ENCODE peak calls at places on chromosomes 4 and X, in five cellular contexts. Z is lower lobe of right lung, E is ovary, D is small intestine, J is heart left ventricle. V is an unnamed sample. For H3K4me1, the result is how much of the 10 kb centered on the place peaks cover.

GRCh38 chr4:168707205-168707604 is 210.4 kb downstream of the PALLD start:
- DNase-seq in D (no peak), Z (no peak), E (no peak), J (no peak), V (no peak)

GRCh38 chr4:145868637-145869409 is 69.8 kb downstream of the ZNF827 start:
- DNase-seq in E (no peak), J (no peak), Z (no peak), D (no peak), V (no peak)

GRCh38 chr4:140952709-140953108 is 180.6 kb downstream of the RNF150 start:
- DNase-seq in E (no peak), Z (no peak), D (no peak), J (no peak), V (no peak)

GRCh38 chrX:29241831-29242230 is 654.6 kb downstream of the IL1RAPL1 start:
- DNase-seq in Z (no peak), D (no peak), E (no peak), J (no peak), V (no peak)

GRCh38 chr4:658031-658667 is 15.9 kb downstream of the ATP5ME start:
- DNase-seq in J (no peak), D (no peak), Z (peak), E (no peak), V (peak)

GRCh38 chrX:150143721-150144440 is 205.6 kb upstream of the EOLA2 start:
- DNase-seq in E (no peak), D (no peak), J (no peak), Z (no peak), V (no peak)

GRCh38 chr4:76301068-76301774 is 5.3 kb upstream of the STBD1 start:
- DNase-seq in Z (no peak), J (no peak), E (no peak), D (peak), V (no peak)

GRCh38 chrX:38151426-38151825 is 69.2 kb downstream of the SRPX start:
- DNase-seq in D (no peak), J (no peak), E (no peak), Z (no peak), V (no peak)

GRCh38 chr4:65665951-65666523 is 4.3 kb downstream of the EPHA5 start:
- DNase-seq in J (no peak), Z (no peak), E (no peak), D (no peak), V (no peak)

GRCh38 chrX:39875834-39876625 is 221.7 kb downstream of the BCOR start:
- DNase-seq in E (no peak), J (no peak), Z (no peak), D (no peak), V (no peak)

GRCh38 chr4:102705391-102705935 is 55.3 kb downstream of the MANBA start:
- DNase-seq in E (no peak), D (no peak), Z (no peak), J (no peak), V (no peak)

GRCh38 chrX:115563633-115564182 is 2.7 kb downstream of the PLS3 start:
- DNase-seq in J (no peak), E (no peak), D (no peak), Z (no peak), V (no peak)

GRCh38 chr4:16418814-16419213 is 192.5 kb upstream of the TAPT1 start:
- DNase-seq in D (no peak), Z (no peak), J (peak), E (no peak), V (no peak)

GRCh38 chr4:112119358-112119783 is 25.9 kb upstream of the FAM241A start:
- DNase-seq in E (no peak), D (no peak), J (no peak), Z (no peak), V (no peak)

GRCh38 chrX:64205441-64205734 is at the start of gene AMER1:
- DNase-seq in J (no peak), D (no peak), Z (no peak), E (no peak), V (no peak)

GRCh38 chr4:7818676-7819041 is 121.0 kb downstream of the AFAP1 start:
- DNase-seq in E (no peak), J (no peak), Z (no peak), D (peak), V (no peak)

GRCh38 chrX:70479197-70479969 is 34.7 kb downstream of the DLG3 start:
- DNase-seq in Z (no peak), E (no peak), D (peak), J (no peak), V (no peak)

GRCh38 chr4:147924604-147925412 is 192.9 kb downstream of the ARHGAP10 start:
- DNase-seq in D (peak), Z (no peak), E (peak), J (peak), V (peak)

GRCh38 chr4:88027611-88028608 is 20.5 kb downstream of the PKD2 start:
- DNase-seq in J (no peak), D (no peak), E (no peak), Z (no peak), V (no peak)

GRCh38 chrX:16002185-16002584 is 121.2 kb upstream of the GRPR start:
- DNase-seq in E (no peak), J (no peak), Z (no peak), D (no peak), V (no peak)

GRCh38 chr4:153112071-153112460 is 92.2 kb upstream of the TRIM2 start:
- DNase-seq in D (no peak), Z (no peak), J (no peak), E (no peak), V (no peak)

GRCh38 chr4:73178389-73178788 is 80.2 kb downstream of the ANKRD17 start:
- DNase-seq in Z (no peak), D (no peak), J (no peak), E (no peak), V (no peak)

GRCh38 chr4:41514765-41515481 is 23.0 kb upstream of the LIMCH1 start:
- DNase-seq in E (no peak), Z (no peak), D (no peak), J (no peak), V (no peak)

GRCh38 chr4:34293459-34293858 is 1950.9 kb downstream of the ARAP2 start:
- DNase-seq in Z (no peak), D (no peak), J (no peak), E (no peak), V (no peak)

DNA sequence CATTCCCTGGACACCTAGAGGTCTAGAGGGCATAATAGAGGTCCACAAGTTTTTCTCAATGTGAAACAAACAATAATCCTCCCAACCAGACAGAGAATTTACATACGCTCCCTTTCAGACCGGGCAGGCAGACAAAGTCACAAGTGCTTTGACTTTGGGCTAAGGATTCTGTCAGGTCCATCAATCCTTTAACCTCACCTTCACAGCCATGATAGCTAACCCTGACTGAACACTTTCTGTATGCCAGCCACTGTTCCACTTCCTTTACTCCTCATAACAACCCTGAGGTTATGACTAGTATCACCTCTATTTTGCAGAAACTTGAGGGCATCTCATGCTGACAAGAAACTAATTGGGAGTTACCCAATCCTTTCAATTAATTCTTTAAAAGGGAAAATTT is 118.8 kb upstream of the AFF2 start:
- DNase-seq in D (no peak), Z (no peak), E (no peak), J (no peak), V (no peak)
- H3K27ac ChIP-seq in D (peak), Z (peak), E (no peak), J (no peak), V (no peak)

DNA sequence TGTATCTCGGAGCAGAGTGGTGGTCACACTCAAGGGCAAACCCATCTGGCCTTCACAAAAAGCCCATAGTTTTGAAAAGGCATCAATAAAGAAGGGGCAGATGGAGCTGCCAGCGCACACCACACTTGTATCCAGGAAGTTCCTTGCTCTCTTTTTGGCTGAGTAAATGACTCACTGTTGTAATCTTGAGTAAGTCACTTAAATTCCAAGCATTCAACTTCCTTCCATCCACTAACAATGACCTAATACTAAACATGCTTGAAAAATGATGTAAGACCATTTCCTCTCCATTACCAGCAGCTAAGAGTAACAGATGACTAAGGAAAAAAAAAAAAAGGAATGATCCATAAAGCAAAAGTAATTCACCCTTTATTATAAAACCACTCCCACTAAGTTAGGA is 32.4 kb upstream of the MYOZ2 start:
- DNase-seq in E (no peak), D (peak), Z (peak), J (no peak), V (peak)
- H3K4me1 ChIP-seq in E (under half), D (under half), Z (under half), J (under half), V (under half)

GRCh38 chrX:2831471-2832228 is 2.9 kb downstream of the GYG2 start:
- DNase-seq in E (no peak), Z (no peak), J (no peak), D (no peak), V (no peak)

GRCh38 chrX:2829066-2829430 is 318 bp downstream of the GYG2 start:
- DNase-seq in J (no peak), E (peak), Z (no peak), D (no peak), V (peak)

GRCh38 chrX:2824886-2825285 is 3.8 kb upstream of the GYG2 start:
- DNase-seq in E (no peak), D (no peak), Z (no peak), J (no peak), V (no peak)

GRCh38 chrX:2828404-2829065 is at the start of gene GYG2:
- DNase-seq in E (peak), J (no peak), D (peak), Z (no peak), V (peak)

GRCh38 chrX:2829469-2830246 is 928 bp downstream of the GYG2 start:
- DNase-seq in E (no peak), J (no peak), D (no peak), Z (no peak), V (peak)
- H3K27ac ChIP-seq in E (no peak), J (no peak), D (no peak), Z (no peak), V (no peak)

GRCh38 chr4:86247328-86247727 is 112.5 kb downstream of the MAPK10 start:
- DNase-seq in J (no peak), E (no peak), Z (no peak), D (no peak), V (no peak)
- H3K4me1 ChIP-seq in J (under half), E (under half), Z (under half), D (under half), V (under half)

GRCh38 chr4:109433281-109434006 is at the start of gene SEC24B:
- DNase-seq in E (peak), Z (peak), J (peak), D (peak), V (peak)
- H3K27ac ChIP-seq in E (peak), Z (peak), J (peak), D (peak), V (peak)

GRCh38 chrX:119686087-119686639 is 6.8 kb downstream of the SEPTIN6 start:
- DNase-seq in E (no peak), Z (no peak), J (no peak), D (no peak), V (no peak)
- H3K4me1 ChIP-seq in E (under half), Z (under half), J (under half), D (under half), V (under half)